ENCODE peak calls at places on chromosomes 13 and 19, in ten cellular contexts. W, D, Y, O, V, S, E, G, F and M are unnamed samples.

GRCh38 chr13:48902421-48902820 is 73.3 kb upstream of the FNDC3A start:
- DNase-seq in G (no peak), D (no peak), Y (no peak), W (no peak), F (no peak), O (no peak), V (peak), E (peak), S (no peak), M (no peak)

GRCh38 chr19:47447470-47448359 is 24.0 kb downstream of the SLC8A2 start:
- DNase-seq in Y (peak), F (no peak), W (no peak), G (no peak), V (no peak), E (no peak), S (peak), O (peak), D (no peak), M (peak)

GRCh38 chr19:28881616-28882015 is 331.3 kb downstream of the UQCRFS1 start:
- DNase-seq in G (no peak), W (no peak), S (no peak), O (peak), V (no peak), E (peak), D (no peak), Y (no peak), F (no peak), M (no peak)

GRCh38 chr13:110503979-110504499 is 57.5 kb downstream of the RAB20 start:
- DNase-seq in S (no peak), F (no peak), G (no peak), Y (no peak), V (no peak), W (no peak), E (no peak), O (no peak), D (no peak), M (no peak)

GRCh38 chr19:13763300-13763699 is 1.0 kb upstream of the MRI1 start:
- DNase-seq in F (no peak), D (peak), G (no peak), V (no peak), S (no peak), W (no peak), E (no peak), O (no peak), Y (no peak), M (no peak)

GRCh38 chr13:112446347-112446861 is 70.2 kb downstream of the SPACA7 start:
- DNase-seq in G (no peak), V (no peak), D (no peak), F (no peak), E (no peak), O (no peak), S (no peak), Y (no peak), W (peak), M (no peak)

GRCh38 chr19:10206226-10206873 is 11.6 kb upstream of the DNMT1 start:
- DNase-seq in E (no peak), W (no peak), S (no peak), O (no peak), Y (no peak), D (no peak), G (no peak), V (peak), F (no peak), M (no peak)

GRCh38 chr13:110183925-110184324 is 123.0 kb downstream of the COL4A1 start:
- DNase-seq in F (no peak), E (no peak), W (no peak), V (peak), Y (no peak), D (no peak), G (no peak), O (no peak), S (no peak), M (no peak)

GRCh38 chr13:43433691-43434121 is 353.1 kb downstream of the ENOX1 start:
- DNase-seq in Y (no peak), W (no peak), S (no peak), E (no peak), G (no peak), O (no peak), V (peak), D (no peak), F (no peak), M (no peak)

GRCh38 chr19:10836478-10837325 is 690 bp upstream of the TMED1 start:
- DNase-seq in W (peak), G (no peak), D (peak), S (no peak), V (peak), O (peak), E (no peak), F (peak), Y (peak), M (no peak)

GRCh38 chr13:19239114-19239860 is 57.7 kb upstream of the TUBA3C start:
- DNase-seq in O (peak), G (no peak), E (no peak), W (no peak), Y (no peak), F (no peak), D (no peak), V (no peak), S (no peak), M (no peak)

GRCh38 chr19:58059003-58059671 is at the start of gene ZNF135:
- DNase-seq in F (peak), O (no peak), D (no peak), Y (peak), W (peak), S (peak), E (no peak), V (peak), G (peak), M (peak)

GRCh38 chr13:95267662-95268369 is 33.4 kb downstream of the ABCC4 start:
- DNase-seq in V (peak), E (peak), G (peak), Y (no peak), F (peak), O (no peak), D (no peak), W (no peak), S (no peak), M (no peak)

GRCh38 chr13:73656863-73657262 is 477.3 kb downstream of the KLF12 start:
- DNase-seq in W (no peak), V (no peak), O (no peak), F (no peak), S (no peak), E (no peak), Y (no peak), D (no peak), G (no peak), M (no peak)

GRCh38 chr13:25210842-25211241 is 38.8 kb upstream of the AMER2 start:
- DNase-seq in E (no peak), S (no peak), F (no peak), D (no peak), V (no peak), Y (no peak), O (no peak), G (no peak), W (no peak), M (no peak)

GRCh38 chr19:45050036-45050435 is 11.2 kb downstream of the CLASRP start:
- DNase-seq in E (no peak), G (no peak), V (peak), W (no peak), Y (no peak), O (no peak), D (no peak), S (no peak), F (no peak), M (no peak)

GRCh38 chr19:49713236-49713845 is 22.4 kb downstream of the CPT1C start:
- DNase-seq in F (peak), V (no peak), D (no peak), Y (no peak), E (no peak), G (no peak), O (no peak), W (no peak), S (no peak), M (no peak)

GRCh38 chr13:26873174-26873698 is 112.7 kb upstream of the GPR12 start:
- DNase-seq in W (no peak), V (no peak), O (no peak), S (no peak), G (no peak), E (no peak), Y (no peak), F (no peak), D (no peak), M (no peak)

GRCh38 chr13:51793570-51794273 is 10.2 kb downstream of the DHRS12 start:
- DNase-seq in S (no peak), D (peak), W (no peak), G (peak), O (peak), F (no peak), V (peak), Y (no peak), E (no peak), M (no peak)

GRCh38 chr13:86051134-86052103 is 252.2 kb upstream of the SLITRK6 start:
- DNase-seq in V (no peak), D (no peak), E (peak), F (peak), Y (no peak), W (no peak), O (no peak), G (no peak), S (no peak), M (no peak)

GRCh38 chr13:113607477-113608245 is 23.1 kb downstream of the TFDP1 start:
- DNase-seq in O (no peak), G (no peak), F (no peak), V (no peak), Y (no peak), W (no peak), D (no peak), E (no peak), S (no peak), M (no peak)

GRCh38 chr19:17125052-17125727 is 49.6 kb downstream of the MYO9B start:
- DNase-seq in E (no peak), S (peak), W (no peak), O (peak), V (peak), G (no peak), F (no peak), Y (no peak), D (peak), M (no peak)

GRCh38 chr13:76677047-76677446 is 209.2 kb downstream of the KCTD12 start:
- DNase-seq in V (peak), E (no peak), Y (no peak), S (no peak), D (no peak), G (no peak), F (peak), O (no peak), W (no peak), M (no peak)

GRCh38 chr19:11345122-11345752 is 831 bp downstream of the TMEM205 start:
- DNase-seq in V (no peak), G (no peak), E (no peak), O (peak), F (no peak), D (peak), Y (no peak), S (no peak), W (no peak), M (no peak)

GRCh38 chr13:52955505-52955904 is 73.1 kb upstream of the OLFM4 start:
- DNase-seq in E (no peak), Y (peak), F (no peak), S (no peak), O (no peak), W (no peak), V (no peak), G (no peak), D (no peak), M (no peak)

GRCh38 chr19:33310606-33311325 is 8.4 kb upstream of the CEBPA start:
- DNase-seq in G (no peak), D (no peak), S (no peak), V (no peak), Y (no peak), O (no peak), W (no peak), F (peak), E (no peak), M (no peak)
- TF ChIP-seq CTCF in G (no peak), D (no peak), S (no peak), V (no peak), Y (no peak), O (no peak), W (no peak), F (peak), E (no peak), M (no peak)

GRCh38 chr13:100541882-100542545 is 46.6 kb downstream of the GGACT start:
- DNase-seq in V (no peak), F (no peak), E (no peak), G (no peak), Y (no peak), D (no peak), S (no peak), O (no peak), W (peak), M (peak)

GRCh38 chr13:100540621-100541020 is 48.0 kb downstream of the GGACT start:
- DNase-seq in S (no peak), F (no peak), W (peak), O (no peak), G (no peak), E (no peak), Y (no peak), V (no peak), D (no peak), M (no peak)

GRCh38 chr13:100543872-100544602 is 44.6 kb downstream of the GGACT start:
- DNase-seq in W (no peak), D (no peak), E (no peak), Y (no peak), S (no peak), V (no peak), G (no peak), F (no peak), O (no peak), M (no peak)

GRCh38 chr13:100544866-100545683 is 43.5 kb downstream of the GGACT start:
- DNase-seq in Y (no peak), F (peak), E (no peak), V (no peak), W (no peak), G (no peak), S (peak), D (no peak), O (no peak), M (no peak)

DNA sequence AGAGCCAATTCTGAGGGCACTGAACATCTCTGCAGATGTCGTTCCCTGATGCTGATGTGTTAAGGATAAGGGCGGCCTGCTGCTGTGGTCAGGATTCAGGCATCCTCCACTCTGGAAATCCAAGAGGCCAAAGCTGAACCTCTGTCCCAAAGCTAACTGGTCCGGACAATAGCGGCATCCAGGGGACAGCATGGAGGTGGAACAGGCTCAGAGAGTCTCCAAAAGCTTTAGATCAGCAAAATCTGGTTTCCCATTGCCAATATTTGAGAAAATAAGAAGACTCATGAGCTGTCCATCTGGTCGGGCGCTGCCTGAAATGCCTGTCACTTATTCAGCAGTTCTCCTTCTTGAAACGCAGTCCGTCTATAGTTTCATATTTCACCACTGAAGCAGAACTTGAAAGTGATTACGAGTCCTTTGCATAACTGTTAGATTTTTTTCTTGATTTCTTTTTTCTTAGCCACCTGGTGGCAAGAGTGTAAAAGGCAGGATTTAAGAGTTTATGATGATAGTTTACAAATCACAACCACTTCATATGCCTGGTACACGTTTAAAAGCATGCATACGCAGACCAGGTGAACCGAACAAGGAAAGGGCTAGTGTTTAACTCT is 45.9 kb downstream of the GGACT start:
- DNase-seq in E (no peak), G (no peak), V (peak), S (no peak), D (peak), Y (no peak), W (peak), F (no peak), O (peak), M (peak)
- TF ChIP-seq CTCF in E (peak), G (peak), V (peak), S (no peak), D (peak), Y (peak), W (peak), F (peak), O (peak), M (peak)

GRCh38 chr13:31209172-31209818 is 9.5 kb downstream of the B3GLCT start:
- DNase-seq in E (no peak), S (peak), V (peak), F (no peak), G (no peak), O (no peak), W (peak), D (no peak), Y (no peak), M (no peak)
- TF ChIP-seq CTCF in E (no peak), S (no peak), V (no peak), F (no peak), G (no peak), O (no peak), W (no peak), D (no peak), Y (no peak), M (no peak)

GRCh38 chr19:40804783-40805242 is 5.8 kb downstream of the EGLN2 start:
- DNase-seq in V (no peak), Y (no peak), G (no peak), W (no peak), F (no peak), D (no peak), O (no peak), S (no peak), E (no peak), M (no peak)

GRCh38 chr19:40802300-40803169 is 3.5 kb downstream of the EGLN2 start:
- DNase-seq in O (no peak), D (no peak), V (no peak), Y (no peak), F (no peak), W (peak), S (no peak), G (no peak), E (no peak), M (no peak)

GRCh38 chr19:40803170-40803856 is 4.3 kb downstream of the EGLN2 start:
- DNase-seq in Y (no peak), S (no peak), F (no peak), D (no peak), V (no peak), O (no peak), E (no peak), G (no peak), W (no peak), M (no peak)

GRCh38 chr19:40805258-40805868 is 6.4 kb downstream of the EGLN2 start:
- DNase-seq in D (no peak), W (no peak), E (no peak), Y (no peak), G (no peak), V (no peak), F (peak), S (no peak), O (no peak), M (no peak)

DNA sequence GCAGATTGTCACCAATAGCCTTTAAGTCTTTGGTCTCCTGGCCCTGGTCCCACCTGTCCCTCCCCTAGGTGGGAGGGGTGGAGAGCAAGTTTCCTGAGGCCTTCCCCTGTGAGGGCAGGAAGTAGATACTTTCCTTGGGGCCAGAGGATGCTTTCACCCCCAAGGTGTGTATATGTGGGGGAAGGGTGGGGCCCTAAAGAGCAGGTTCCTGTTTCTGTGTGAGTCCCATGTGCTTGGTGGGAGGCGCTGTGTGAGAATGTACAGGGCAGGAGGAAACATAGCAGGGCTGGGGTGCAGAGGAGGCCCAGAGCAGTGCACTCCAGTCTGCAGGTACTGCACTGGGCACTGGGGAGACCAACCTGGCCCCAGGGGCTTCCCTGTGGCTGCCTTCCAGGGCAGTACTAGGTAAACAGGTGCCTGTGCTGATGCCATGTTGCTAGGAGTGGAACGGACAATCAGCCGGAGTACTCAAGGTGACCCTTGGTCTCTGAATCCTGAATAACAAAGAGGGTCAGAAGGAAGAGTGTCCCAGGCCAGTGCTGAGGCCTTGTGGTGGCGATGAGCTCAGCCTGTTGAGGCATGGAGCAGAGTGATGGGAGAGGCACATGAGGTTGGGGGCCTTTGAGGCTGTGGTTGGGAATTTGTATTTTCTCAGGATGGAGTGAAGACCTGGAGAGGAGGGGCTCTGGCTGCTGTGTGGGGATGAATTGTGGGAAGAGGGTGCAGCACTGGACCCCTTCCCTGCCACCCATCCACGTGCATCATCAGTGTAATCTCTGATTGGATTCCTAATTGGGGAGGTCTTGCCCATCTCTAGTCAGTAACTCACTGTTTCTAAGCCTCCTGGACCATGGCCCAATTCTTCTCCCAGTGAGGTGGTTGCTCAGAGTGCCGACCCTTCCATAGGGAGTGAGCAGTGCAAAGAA is 5.1 kb downstream of the EGLN2 start:
- DNase-seq in W (no peak), E (no peak), F (no peak), D (peak), V (no peak), Y (no peak), O (peak), G (no peak), S (no peak), M (no peak)
- TF ChIP-seq CTCF in W (no peak), E (no peak), F (no peak), D (no peak), V (no peak), Y (no peak), O (no peak), G (no peak), S (no peak), M (no peak)

DNA sequence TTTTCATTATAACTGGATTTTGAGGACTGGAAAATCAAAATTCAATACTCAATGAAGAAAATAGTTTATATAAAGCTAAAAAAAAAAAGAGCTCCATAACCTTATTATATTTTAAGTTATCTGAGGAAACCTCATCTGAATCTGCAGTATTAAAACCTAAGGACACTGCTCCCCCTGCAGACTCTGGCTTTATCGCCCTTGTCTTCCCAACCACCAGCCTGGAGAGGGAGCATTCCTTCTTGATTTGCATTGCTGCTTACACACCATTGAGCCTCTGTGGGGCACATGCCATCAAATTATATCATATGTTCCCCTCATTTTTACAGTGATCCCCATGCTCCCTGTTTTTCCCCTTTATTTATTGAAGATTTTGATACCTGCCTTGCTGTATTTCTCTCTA is 871.4 kb upstream of the GPC6 start:
- DNase-seq in O (no peak), Y (peak), S (no peak), E (no peak), G (no peak), D (no peak), V (no peak), W (no peak), F (peak), M (no peak)
- TF ChIP-seq CTCF in O (no peak), Y (no peak), S (no peak), E (peak), G (peak), D (no peak), V (no peak), W (peak), F (peak), M (no peak)

DNA sequence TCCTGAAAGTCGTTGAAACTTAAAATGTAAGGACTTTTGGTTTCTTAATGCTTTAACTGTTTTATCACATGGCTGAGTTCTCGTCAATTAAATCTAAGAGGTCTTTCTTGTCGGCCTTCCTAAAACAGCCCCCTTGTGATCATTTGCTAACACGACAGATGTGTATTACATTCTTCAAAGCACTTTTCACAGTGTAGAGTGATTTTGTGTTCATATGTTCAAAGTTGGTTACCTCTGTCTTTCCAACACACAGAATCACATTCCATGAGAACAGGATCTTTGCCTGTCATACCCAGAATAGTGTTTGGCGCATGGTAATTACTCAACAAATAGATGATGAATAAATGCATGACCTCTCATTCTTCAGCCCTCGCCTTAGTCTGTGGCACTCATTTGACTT is 1.1 kb downstream of the GTF2F2 start:
- DNase-seq in S (no peak), V (peak), O (peak), G (no peak), F (no peak), D (peak), W (no peak), Y (no peak), E (peak), M (no peak)
- TF ChIP-seq CTCF in S (no peak), V (peak), O (no peak), G (peak), F (no peak), D (no peak), W (no peak), Y (no peak), E (peak), M (no peak)